ENCODE peak calls at places on chromosome 21, in eight cellular contexts. One of them, this sample, is unnamed.
A peak's percentile ranks its signal among the peaks of the same experiment; 100 is the strongest.

GRCh38 chr21:26148071-26148470 is 22.5 kb downstream of the APP start:
- DNase-seq in BE2C: no peak
- DNase-seq in left ventricle myocardium inferior: no peak
- DNase-seq in PC-3: no peak
- DNase-seq in tibial artery: no peak
- DNase-seq in aorta: no peak
- DNase-seq in NT2/D1: peak; percentile 77
- DNase-seq in mucosa of descending colon: no peak
- DNase-seq in this sample: no peak

GRCh38 chr21:34093083-34093482 is 19.7 kb downstream of the MRPS6 start:
- DNase-seq in BE2C: no peak
- DNase-seq in left ventricle myocardium inferior: no peak
- DNase-seq in PC-3: no peak
- DNase-seq in tibial artery: no peak
- DNase-seq in aorta: no peak
- DNase-seq in NT2/D1: no peak
- DNase-seq in mucosa of descending colon: no peak
- DNase-seq in this sample: no peak

GRCh38 chr21:15279484-15279883 is 214.7 kb upstream of the NRIP1 start:
- DNase-seq in BE2C: no peak
- DNase-seq in left ventricle myocardium inferior: no peak
- DNase-seq in PC-3: peak; percentile 45
- DNase-seq in tibial artery: no peak
- DNase-seq in aorta: no peak
- DNase-seq in NT2/D1: no peak
- DNase-seq in mucosa of descending colon: no peak
- DNase-seq in this sample: no peak

GRCh38 chr21:31874817-31875216 is 2.0 kb downstream of the HUNK start:
- DNase-seq in BE2C: no peak
- DNase-seq in left ventricle myocardium inferior: no peak
- DNase-seq in PC-3: no peak
- DNase-seq in tibial artery: no peak
- DNase-seq in aorta: no peak
- DNase-seq in NT2/D1: no peak
- DNase-seq in mucosa of descending colon: peak; percentile 61
- DNase-seq in this sample: peak; percentile 81

GRCh38 chr21:17542371-17542992 is 29.6 kb downstream of the CXADR start:
- DNase-seq in BE2C: no peak
- DNase-seq in left ventricle myocardium inferior: no peak
- DNase-seq in PC-3: no peak
- DNase-seq in tibial artery: no peak
- DNase-seq in aorta: no peak
- DNase-seq in NT2/D1: no peak
- DNase-seq in mucosa of descending colon: no peak
- DNase-seq in this sample: no peak

GRCh38 chr21:32819702-32820101 is 48.1 kb upstream of the PAXBP1 start:
- DNase-seq in BE2C: no peak
- DNase-seq in left ventricle myocardium inferior: no peak
- DNase-seq in PC-3: peak; percentile 65
- DNase-seq in tibial artery: no peak
- DNase-seq in aorta: no peak
- DNase-seq in NT2/D1: no peak
- DNase-seq in mucosa of descending colon: no peak
- DNase-seq in this sample: peak; percentile 32

GRCh38 chr21:17585875-17586450 is 26.7 kb downstream of the BTG3 start:
- DNase-seq in BE2C: peak; percentile 27
- DNase-seq in left ventricle myocardium inferior: no peak
- DNase-seq in PC-3: peak; percentile 73
- DNase-seq in tibial artery: no peak
- DNase-seq in aorta: no peak
- DNase-seq in NT2/D1: peak; percentile 30
- DNase-seq in mucosa of descending colon: no peak
- DNase-seq in this sample: no peak

GRCh38 chr21:31420354-31420753 is 76.3 kb upstream of the TIAM1 start:
- DNase-seq in BE2C: no peak
- DNase-seq in left ventricle myocardium inferior: no peak
- DNase-seq in PC-3: no peak
- DNase-seq in tibial artery: no peak
- DNase-seq in aorta: no peak
- DNase-seq in NT2/D1: no peak
- DNase-seq in mucosa of descending colon: no peak
- DNase-seq in this sample: no peak

GRCh38 chr21:31511258-31511657 is 148.2 kb upstream of the SOD1 start:
- DNase-seq in BE2C: no peak
- DNase-seq in left ventricle myocardium inferior: no peak
- DNase-seq in PC-3: no peak
- DNase-seq in tibial artery: no peak
- DNase-seq in aorta: no peak
- DNase-seq in NT2/D1: no peak
- DNase-seq in mucosa of descending colon: no peak
- DNase-seq in this sample: no peak

GRCh38 chr21:33071878-33072306 is 2.0 kb downstream of the OLIG1 start:
- DNase-seq in BE2C: no peak
- DNase-seq in left ventricle myocardium inferior: no peak
- DNase-seq in PC-3: no peak
- DNase-seq in tibial artery: no peak
- DNase-seq in aorta: no peak
- DNase-seq in NT2/D1: no peak
- DNase-seq in mucosa of descending colon: no peak
- DNase-seq in this sample: no peak

GRCh38 chr21:15363921-15364320 is 299.1 kb upstream of the NRIP1 start:
- DNase-seq in BE2C: no peak
- DNase-seq in left ventricle myocardium inferior: no peak
- DNase-seq in PC-3: peak; percentile 51
- DNase-seq in tibial artery: no peak
- DNase-seq in aorta: no peak
- DNase-seq in NT2/D1: no peak
- DNase-seq in mucosa of descending colon: no peak
- DNase-seq in this sample: no peak

GRCh38 chr21:22885614-22886013 is 1887.4 kb downstream of the NCAM2 start:
- DNase-seq in BE2C: no peak
- DNase-seq in left ventricle myocardium inferior: no peak
- DNase-seq in PC-3: peak; percentile 37
- DNase-seq in tibial artery: no peak
- DNase-seq in aorta: no peak
- DNase-seq in NT2/D1: no peak
- DNase-seq in mucosa of descending colon: no peak
- DNase-seq in this sample: no peak

GRCh38 chr21:39120876-39121599 is 62.2 kb downstream of the PSMG1 start:
- DNase-seq in BE2C: no peak
- DNase-seq in left ventricle myocardium inferior: no peak
- DNase-seq in PC-3: no peak
- DNase-seq in tibial artery: no peak
- DNase-seq in aorta: no peak
- DNase-seq in NT2/D1: no peak
- DNase-seq in mucosa of descending colon: no peak
- DNase-seq in this sample: no peak

GRCh38 chr21:18522181-18522771 is 118.7 kb upstream of the TMPRSS15 start:
- DNase-seq in BE2C: peak; percentile 8
- DNase-seq in left ventricle myocardium inferior: no peak
- DNase-seq in PC-3: peak; percentile 9
- DNase-seq in tibial artery: no peak
- DNase-seq in aorta: no peak
- DNase-seq in NT2/D1: no peak
- DNase-seq in mucosa of descending colon: no peak
- DNase-seq in this sample: no peak

GRCh38 chr21:31266241-31266640 is 77.8 kb downstream of the TIAM1 start:
- DNase-seq in BE2C: no peak
- DNase-seq in left ventricle myocardium inferior: no peak
- DNase-seq in PC-3: no peak
- DNase-seq in tibial artery: no peak
- DNase-seq in aorta: no peak
- DNase-seq in NT2/D1: no peak
- DNase-seq in mucosa of descending colon: no peak
- DNase-seq in this sample: no peak

GRCh38 chr21:25885880-25886279 is 151.1 kb downstream of the GABPA start:
- DNase-seq in BE2C: no peak
- DNase-seq in left ventricle myocardium inferior: no peak
- DNase-seq in PC-3: peak; percentile 82
- DNase-seq in tibial artery: no peak
- DNase-seq in aorta: no peak
- DNase-seq in NT2/D1: no peak
- DNase-seq in mucosa of descending colon: no peak
- DNase-seq in this sample: no peak

GRCh38 chr21:34035619-34036354 is 37.6 kb upstream of the MRPS6 start:
- DNase-seq in BE2C: no peak
- DNase-seq in left ventricle myocardium inferior: no peak
- DNase-seq in PC-3: no peak
- DNase-seq in tibial artery: no peak
- DNase-seq in aorta: no peak
- DNase-seq in NT2/D1: no peak
- DNase-seq in mucosa of descending colon: no peak
- DNase-seq in this sample: no peak

GRCh38 chr21:16842716-16843115 is 670.1 kb upstream of the CXADR start:
- DNase-seq in BE2C: no peak
- DNase-seq in left ventricle myocardium inferior: no peak
- DNase-seq in PC-3: no peak
- DNase-seq in tibial artery: no peak
- DNase-seq in aorta: no peak
- DNase-seq in NT2/D1: no peak
- DNase-seq in mucosa of descending colon: no peak
- DNase-seq in this sample: no peak

GRCh38 chr21:30194701-30195299 is 21.1 kb downstream of the CLDN8 start:
- DNase-seq in BE2C: peak; percentile 30
- DNase-seq in left ventricle myocardium inferior: no peak
- DNase-seq in PC-3: peak; percentile 76
- DNase-seq in tibial artery: no peak
- DNase-seq in aorta: no peak
- DNase-seq in NT2/D1: peak; percentile 83
- DNase-seq in mucosa of descending colon: no peak
- DNase-seq in this sample: no peak

GRCh38 chr21:17853393-17854275 is 34.5 kb upstream of the C21orf91 start:
- DNase-seq in BE2C: no peak
- DNase-seq in left ventricle myocardium inferior: no peak
- DNase-seq in PC-3: no peak
- DNase-seq in tibial artery: no peak
- DNase-seq in aorta: no peak
- DNase-seq in NT2/D1: no peak
- DNase-seq in mucosa of descending colon: no peak
- DNase-seq in this sample: no peak

GRCh38 chr21:31343680-31344480 is at the start of gene TIAM1:
- DNase-seq in BE2C: no peak
- DNase-seq in left ventricle myocardium inferior: peak; percentile 68
- DNase-seq in PC-3: peak; percentile 89
- DNase-seq in tibial artery: peak; percentile 70
- DNase-seq in aorta: no peak
- DNase-seq in NT2/D1: peak; percentile 51
- DNase-seq in mucosa of descending colon: no peak
- DNase-seq in this sample: peak; percentile 55

GRCh38 chr21:33332143-33332542 is 7.4 kb downstream of the IFNAR1 start:
- DNase-seq in BE2C: no peak
- DNase-seq in left ventricle myocardium inferior: no peak
- DNase-seq in PC-3: no peak
- DNase-seq in tibial artery: no peak
- DNase-seq in aorta: no peak
- DNase-seq in NT2/D1: no peak
- DNase-seq in mucosa of descending colon: no peak
- DNase-seq in this sample: no peak

GRCh38 chr21:32463889-32464300 is 51.4 kb downstream of the EVA1C start:
- DNase-seq in BE2C: no peak
- DNase-seq in left ventricle myocardium inferior: no peak
- DNase-seq in PC-3: peak; percentile 80
- DNase-seq in tibial artery: no peak
- DNase-seq in aorta: no peak
- DNase-seq in NT2/D1: no peak
- DNase-seq in mucosa of descending colon: no peak
- DNase-seq in this sample: no peak

GRCh38 chr21:39109596-39110210 is 73.5 kb downstream of the PSMG1 start:
- DNase-seq in BE2C: no peak
- DNase-seq in left ventricle myocardium inferior: no peak
- DNase-seq in PC-3: no peak
- DNase-seq in tibial artery: peak; percentile 28
- DNase-seq in aorta: no peak
- DNase-seq in NT2/D1: no peak
- DNase-seq in mucosa of descending colon: no peak
- DNase-seq in this sample: no peak

DNA sequence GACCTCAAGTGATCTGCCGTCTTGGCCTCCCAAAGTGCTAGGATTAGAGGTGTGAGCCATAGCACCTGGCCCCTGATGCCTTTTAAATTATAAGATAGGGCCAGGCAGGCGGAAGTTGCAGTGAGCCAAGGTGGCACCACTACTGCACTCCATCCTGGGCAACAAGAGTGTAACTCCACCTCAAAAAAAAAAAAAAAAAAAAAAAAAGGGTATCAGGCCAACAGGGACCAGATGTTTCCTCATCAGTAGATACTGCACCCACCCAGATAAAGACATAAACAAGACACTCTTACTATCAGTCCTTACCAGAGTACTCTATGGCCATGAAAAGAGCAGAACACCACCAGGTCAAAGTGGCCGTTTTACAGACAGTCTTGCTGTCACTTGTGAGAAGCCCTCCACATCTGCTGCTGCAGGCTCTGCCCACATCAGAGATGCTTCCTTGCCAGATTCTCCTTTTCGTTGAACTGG is 3.3 kb downstream of the C21orf58 start:
- DNase-seq in BE2C: no peak
- DNase-seq in left ventricle myocardium inferior: no peak
- DNase-seq in PC-3: no peak
- DNase-seq in tibial artery: no peak
- DNase-seq in aorta: no peak
- DNase-seq in NT2/D1: no peak
- DNase-seq in mucosa of descending colon: no peak
- DNase-seq in this sample: no peak
- H3K4me3 ChIP-seq in BE2C: peak overlapping the region; percentile 99
- H3K4me3 ChIP-seq in left ventricle myocardium inferior: no peak overlapping the region
- H3K4me3 ChIP-seq in PC-3: peak overlapping the region; percentile 19
- H3K4me3 ChIP-seq in tibial artery: no peak overlapping the region
- H3K4me3 ChIP-seq in aorta: no peak overlapping the region
- H3K4me3 ChIP-seq in NT2/D1: no peak overlapping the region
- H3K4me3 ChIP-seq in mucosa of descending colon: no peak overlapping the region
- H3K4me3 ChIP-seq in this sample: no peak overlapping the region

GRCh38 chr21:44365967-44366585 is 12.7 kb downstream of the TRPM2 start:
- DNase-seq in BE2C: no peak
- DNase-seq in left ventricle myocardium inferior: no peak
- DNase-seq in PC-3: no peak
- DNase-seq in tibial artery: no peak
- DNase-seq in aorta: peak; percentile 65
- DNase-seq in NT2/D1: no peak
- DNase-seq in mucosa of descending colon: no peak
- DNase-seq in this sample: no peak
- H3K9me3 ChIP-seq in BE2C: no peaks in the 10 kb centered on the region
- H3K9me3 ChIP-seq in left ventricle myocardium inferior: peaks cover 25% of the 10 kb centered on the region
- H3K9me3 ChIP-seq in PC-3: peaks cover 3% of the 10 kb centered on the region
- H3K9me3 ChIP-seq in tibial artery: no peaks in the 10 kb centered on the region
- H3K9me3 ChIP-seq in aorta: peaks cover 5% of the 10 kb centered on the region
- H3K9me3 ChIP-seq in NT2/D1: no peaks in the 10 kb centered on the region
- H3K9me3 ChIP-seq in mucosa of descending colon: no peaks in the 10 kb centered on the region
- H3K9me3 ChIP-seq in this sample: no peaks in the 10 kb centered on the region

GRCh38 chr21:44456207-44456914 is 1.1 kb downstream of the LRRC3 start:
- DNase-seq in BE2C: no peak
- DNase-seq in left ventricle myocardium inferior: no peak
- DNase-seq in PC-3: no peak
- DNase-seq in tibial artery: peak; percentile 63
- DNase-seq in aorta: peak; percentile 75
- DNase-seq in NT2/D1: no peak
- DNase-seq in mucosa of descending colon: peak; percentile 47
- DNase-seq in this sample: no peak
- H3K4me3 ChIP-seq in BE2C: no peak overlapping the region
- H3K4me3 ChIP-seq in left ventricle myocardium inferior: peak overlapping the region; percentile 88
- H3K4me3 ChIP-seq in PC-3: peak overlapping the region; percentile 81
- H3K4me3 ChIP-seq in tibial artery: peak overlapping the region; percentile 71
- H3K4me3 ChIP-seq in aorta: peak overlapping the region; percentile 67
- H3K4me3 ChIP-seq in NT2/D1: peak overlapping the region; percentile 41
- H3K4me3 ChIP-seq in mucosa of descending colon: no peak overlapping the region
- H3K4me3 ChIP-seq in this sample: no peak overlapping the region

GRCh38 chr21:9755611-9756010 is 765.8 kb upstream of the TPTE start:
- DNase-seq in BE2C: no peak
- DNase-seq in left ventricle myocardium inferior: no peak
- DNase-seq in PC-3: no peak
- DNase-seq in tibial artery: no peak
- DNase-seq in aorta: no peak
- DNase-seq in NT2/D1: no peak
- DNase-seq in mucosa of descending colon: no peak
- DNase-seq in this sample: no peak
- H3K9me3 ChIP-seq in BE2C: peaks cover 5% of the 10 kb centered on the region
- H3K9me3 ChIP-seq in left ventricle myocardium inferior: peaks cover 5% of the 10 kb centered on the region
- H3K9me3 ChIP-seq in PC-3: peaks cover 42% of the 10 kb centered on the region
- H3K9me3 ChIP-seq in tibial artery: no peaks in the 10 kb centered on the region
- H3K9me3 ChIP-seq in aorta: no peaks in the 10 kb centered on the region
- H3K9me3 ChIP-seq in NT2/D1: no peaks in the 10 kb centered on the region
- H3K9me3 ChIP-seq in mucosa of descending colon: peaks cover 89% of the 10 kb centered on the region
- H3K9me3 ChIP-seq in this sample: no peaks in the 10 kb centered on the region

This sample was measured in body of pancreas.